ENCODE peak calls at places on chromosomes 2 and 18, in seven cellular contexts. H is small intestine; O is suprapubic skin; Q is ovary; Z is CD4-positive, alpha-beta memory T cell; W is heart left ventricle; R is psoas muscle. N is an unnamed sample. For H3K9me3, the result is how much of the 10 kb centered on the place peaks cover.

GRCh38 chr2:207397917-207398655 is 131.7 kb upstream of the CREB1 start:
- DNase-seq in Q (no peak), R (no peak), H (no peak), O (no peak), Z (no peak), W (no peak), N (no peak)

GRCh38 chr2:75548036-75548573 is 12.6 kb downstream of the EVA1A start:
- DNase-seq in Q (no peak), R (no peak), O (no peak), Z (no peak), W (no peak), H (no peak), N (no peak)

GRCh38 chr2:231425811-231426703 is 30.5 kb downstream of the B3GNT7 start:
- DNase-seq in Q (no peak), Z (peak), H (peak), O (no peak), W (no peak), R (no peak), N (no peak)

GRCh38 chr2:7037340-7038333 is 120.4 kb downstream of the RNF144A start:
- DNase-seq in W (peak), Q (no peak), H (peak), O (no peak), Z (no peak), R (peak), N (peak)

GRCh38 chr2:14306268-14306950 is 326.1 kb upstream of the LRATD1 start:
- DNase-seq in O (no peak), H (no peak), R (no peak), W (no peak), Z (no peak), Q (no peak), N (no peak)

GRCh38 chr2:127373362-127374083 is 14.3 kb downstream of the MAP3K2 start:
- DNase-seq in Q (no peak), R (no peak), O (no peak), W (no peak), H (peak), Z (no peak), N (no peak)

GRCh38 chr2:58186501-58186900 is 54.6 kb downstream of the FANCL start:
- DNase-seq in W (no peak), H (no peak), Q (no peak), R (no peak), Z (no peak), O (no peak), N (no peak)

GRCh38 chr18:34158881-34159690 is 65.6 kb downstream of the NOL4 start:
- DNase-seq in W (peak), Q (peak), Z (no peak), H (peak), R (peak), O (peak), N (peak)

GRCh38 chr2:25330273-25330672 is 11.5 kb downstream of the DNMT3A start:
- DNase-seq in O (no peak), W (no peak), Q (no peak), R (no peak), Z (no peak), H (no peak), N (no peak)

GRCh38 chr2:47003641-47004427 is 88.2 kb upstream of the MCFD2 start:
- DNase-seq in R (no peak), Z (no peak), H (no peak), O (no peak), Q (no peak), W (no peak), N (no peak)

GRCh38 chr18:48149020-48149685 is 218.7 kb upstream of the SMAD2 start:
- DNase-seq in O (no peak), H (no peak), Q (peak), W (no peak), R (no peak), Z (no peak), N (no peak)

GRCh38 chr18:62634471-62634870 is 80.9 kb upstream of the PHLPP1 start:
- DNase-seq in O (no peak), Q (no peak), Z (no peak), H (no peak), W (no peak), R (no peak), N (no peak)

GRCh38 chr2:121472465-121472993 is 58.2 kb upstream of the RNU4ATAC start:
- DNase-seq in R (no peak), W (no peak), O (no peak), Q (no peak), Z (no peak), H (no peak), N (no peak)

GRCh38 chr2:63639344-63639743 is 50.6 kb downstream of the MDH1 start:
- DNase-seq in Z (no peak), O (no peak), H (no peak), R (no peak), W (no peak), Q (no peak), N (no peak)

GRCh38 chr2:238848941-238849853 is 1.3 kb downstream of the TWIST2 start:
- DNase-seq in R (no peak), Q (peak), O (no peak), Z (no peak), H (no peak), W (no peak), N (no peak)

GRCh38 chr2:183665976-183666375 is 541.7 kb downstream of the NUP35 start:
- DNase-seq in Q (no peak), W (no peak), H (no peak), R (no peak), O (no peak), Z (no peak), N (no peak)

GRCh38 chr2:241048149-241048948 is 49.9 kb downstream of the SNED1 start:
- DNase-seq in H (no peak), Z (no peak), R (no peak), O (no peak), W (no peak), Q (no peak), N (no peak)

GRCh38 chr2:67241453-67241852 is 155.7 kb upstream of the ETAA1 start:
- DNase-seq in H (no peak), R (no peak), W (no peak), O (no peak), Z (no peak), Q (no peak), N (no peak)

GRCh38 chr2:98643496-98644100 is 35.2 kb downstream of the UNC50 start:
- DNase-seq in Q (no peak), H (no peak), R (no peak), O (no peak), Z (no peak), W (no peak), N (no peak)

GRCh38 chr18:79861687-79862086 is 63.9 kb downstream of the KCNG2 start:
- DNase-seq in O (no peak), R (no peak), H (no peak), Q (no peak), Z (no peak), W (no peak), N (no peak)

GRCh38 chr2:127128508-127128907 is 21.6 kb upstream of the BIN1 start:
- DNase-seq in Z (no peak), Q (no peak), W (no peak), H (peak), O (no peak), R (no peak), N (peak)

GRCh38 chr18:8031496-8031895 is 464.4 kb downstream of the PTPRM start:
- DNase-seq in W (no peak), Z (no peak), R (no peak), H (no peak), O (no peak), Q (no peak), N (no peak)

GRCh38 chr2:65729246-65729645 is 296.8 kb upstream of the SPRED2 start:
- DNase-seq in Z (no peak), H (no peak), O (no peak), R (no peak), Q (no peak), W (no peak), N (no peak)

GRCh38 chr2:36662638-36663037 is 33.9 kb upstream of the VIT start:
- DNase-seq in Q (no peak), O (no peak), W (no peak), Z (no peak), H (no peak), R (no peak), N (no peak)

GRCh38 chr2:217981084-217981730 is 21.6 kb downstream of the TNS1 start:
- DNase-seq in H (no peak), O (peak), R (no peak), Q (no peak), W (no peak), Z (no peak), N (peak)

GRCh38 chr2:232473467-232473890 is 14.2 kb downstream of the ECEL1 start:
- DNase-seq in O (no peak), H (peak), R (no peak), W (no peak), Z (no peak), Q (no peak), N (no peak)

GRCh38 chr2:239111401-239112100 is 263.7 kb downstream of the TWIST2 start:
- DNase-seq in O (no peak), Z (no peak), W (no peak), H (no peak), Q (no peak), R (no peak), N (no peak)

GRCh38 chr18:6589979-6590725 is 139.4 kb upstream of the ARHGAP28 start:
- DNase-seq in Z (no peak), R (no peak), W (no peak), H (no peak), Q (peak), O (no peak), N (no peak)

GRCh38 chr2:22999951-23000350 is 385.0 kb upstream of the KLHL29 start:
- DNase-seq in Q (no peak), W (no peak), H (no peak), Z (no peak), O (no peak), R (no peak), N (no peak)

GRCh38 chr2:227335713-227336112 is 10.7 kb downstream of the MFF start:
- DNase-seq in O (no peak), H (no peak), W (no peak), Q (no peak), R (no peak), Z (no peak), N (no peak)

GRCh38 chr2:24359129-24359528 is 1.2 kb downstream of the ITSN2 start:
- DNase-seq in W (no peak), Z (no peak), H (no peak), R (no peak), O (no peak), Q (no peak), N (no peak)

GRCh38 chr18:31049189-31049588 is 6.6 kb upstream of the DSC3 start:
- DNase-seq in H (peak), R (no peak), W (no peak), Z (no peak), Q (no peak), O (no peak), N (no peak)

GRCh38 chr18:48727685-48728084 is 188.9 kb downstream of the CTIF start:
- DNase-seq in W (no peak), R (no peak), Q (no peak), H (no peak), O (no peak), Z (no peak), N (no peak)

GRCh38 chr2:197576631-197577030 is 60.8 kb downstream of the MOB4 start:
- DNase-seq in Q (no peak), R (peak), Z (no peak), W (no peak), H (no peak), O (no peak), N (no peak)

GRCh38 chr2:240138275-240138984 is 2.0 kb downstream of the OTOS start:
- DNase-seq in R (no peak), Z (no peak), O (peak), H (no peak), Q (no peak), W (no peak), N (peak)

GRCh38 chr2:129724021-129724757 is 255.3 kb upstream of the RAB6C start:
- DNase-seq in Z (no peak), O (peak), R (no peak), Q (no peak), H (no peak), W (no peak), N (no peak)

GRCh38 chr2:53632714-53633113 is 134.9 kb upstream of the CHAC2 start:
- DNase-seq in R (no peak), Q (no peak), W (no peak), H (no peak), Z (no peak), O (no peak), N (no peak)

GRCh38 chr2:68248361-68248760 is 4.0 kb downstream of the PPP3R1 start:
- DNase-seq in H (peak), R (no peak), Q (no peak), W (no peak), Z (no peak), O (no peak), N (no peak)
- H3K27ac ChIP-seq in H (no peak), R (peak), Q (no peak), W (no peak), Z (no peak), O (no peak), N (no peak)

DNA sequence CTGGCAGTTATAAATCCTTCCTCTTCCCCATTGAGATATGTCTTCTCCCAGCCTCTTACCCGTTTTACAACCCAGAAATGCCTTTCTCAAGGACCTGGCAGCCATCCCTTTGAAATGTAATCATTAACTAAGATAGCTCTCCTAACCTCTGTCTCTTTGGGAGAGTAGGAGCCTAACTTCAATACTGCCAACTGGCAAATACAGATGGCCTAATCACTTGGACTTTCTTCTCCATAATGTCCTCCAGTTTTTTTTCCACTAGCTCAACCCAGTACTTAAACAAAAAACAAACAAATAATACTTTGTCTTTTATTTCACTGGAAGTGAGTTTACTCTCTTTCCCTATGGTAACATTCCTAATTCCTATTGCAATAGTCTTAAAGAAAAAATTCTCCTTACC is 1391.1 kb downstream of the SUCLG1 start:
- DNase-seq in R (no peak), H (peak), W (no peak), O (no peak), Z (no peak), Q (no peak), N (no peak)
- H3K9me3 ChIP-seq in R (under half), H (under half), W (under half), O (under half), Z (under half), Q (under half), N (under half)

GRCh38 chr2:225512469-225512868 is 113.0 kb downstream of the NYAP2 start:
- DNase-seq in W (no peak), Z (no peak), Q (no peak), R (no peak), O (no peak), H (no peak), N (no peak)
- H3K27ac ChIP-seq in W (no peak), Z (no peak), Q (no peak), R (no peak), O (no peak), H (no peak), N (no peak)

DNA sequence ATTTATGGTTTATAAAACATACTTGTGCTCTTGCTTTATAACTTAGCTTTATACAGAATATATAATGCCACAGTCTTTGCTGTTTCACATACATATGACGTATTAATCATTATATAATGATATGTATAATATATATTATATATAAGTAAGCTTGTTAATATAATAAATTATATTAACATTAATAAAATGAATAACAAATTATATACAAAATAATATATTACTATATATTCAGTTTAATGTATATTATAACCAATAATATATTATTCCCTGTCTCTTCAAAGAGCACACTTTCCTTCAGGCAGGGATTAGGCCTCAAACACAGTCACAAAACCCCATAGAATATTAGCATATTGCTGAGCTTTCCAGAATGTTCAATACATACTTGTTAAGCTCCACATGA is 427.6 kb downstream of the NCKAP5 start:
- DNase-seq in H (no peak), Q (no peak), Z (no peak), O (no peak), W (no peak), R (no peak), N (no peak)
- H3K9me3 ChIP-seq in H (under half), Q (under half), Z (under half), O (under half), W (under half), R (under half), N (under half)

GRCh38 chr2:202965810-202966454 is 48.7 kb upstream of the NBEAL1 start:
- DNase-seq in O (no peak), Q (no peak), W (no peak), H (no peak), Z (no peak), R (no peak), N (no peak)
- H3K27ac ChIP-seq in O (no peak), Q (no peak), W (no peak), H (no peak), Z (no peak), R (no peak), N (no peak)

GRCh38 chr2:30934071-30934470 is 126.8 kb upstream of the CAPN13 start:
- DNase-seq in W (no peak), Q (no peak), H (no peak), R (no peak), O (no peak), Z (no peak), N (no peak)

GRCh38 chr2:30938196-30938595 is 130.9 kb upstream of the CAPN13 start:
- DNase-seq in O (no peak), Z (no peak), R (no peak), H (no peak), W (no peak), Q (no peak), N (no peak)

GRCh38 chr2:30935795-30936194 is 128.5 kb upstream of the CAPN13 start:
- DNase-seq in Q (no peak), R (no peak), Z (no peak), W (no peak), O (no peak), H (no peak), N (no peak)

GRCh38 chr2:30939354-30939753 is 132.1 kb upstream of the CAPN13 start:
- DNase-seq in W (no peak), H (no peak), Z (no peak), R (no peak), Q (no peak), O (no peak), N (no peak)

GRCh38 chr2:30936924-30937323 is 129.7 kb upstream of the CAPN13 start:
- DNase-seq in O (no peak), Q (no peak), R (no peak), W (no peak), Z (no peak), H (no peak), N (no peak)
- H3K9me3 ChIP-seq in O (under half), Q (under half), R (under half), W (under half), Z (under half), H (under half), N (under half)

GRCh38 chr2:219689676-219690628 is 62.5 kb downstream of the SLC4A3 start:
- DNase-seq in R (no peak), H (peak), Q (peak), W (peak), Z (peak), O (no peak), N (no peak)
- H3K27ac ChIP-seq in R (no peak), H (no peak), Q (no peak), W (no peak), Z (no peak), O (no peak), N (no peak)

GRCh38 chr2:194382221-194382620 is 1274.8 kb upstream of the SLC39A10 start:
- DNase-seq in R (no peak), Q (no peak), H (no peak), W (no peak), Z (no peak), O (no peak), N (no peak)

GRCh38 chr2:194385376-194385775 is 1271.7 kb upstream of the SLC39A10 start:
- DNase-seq in Z (no peak), R (no peak), W (no peak), Q (no peak), H (no peak), O (no peak), N (no peak)

GRCh38 chr2:194380011-194380410 is 1277.0 kb upstream of the SLC39A10 start:
- DNase-seq in H (no peak), Q (no peak), R (no peak), W (no peak), O (no peak), Z (no peak), N (no peak)

DNA sequence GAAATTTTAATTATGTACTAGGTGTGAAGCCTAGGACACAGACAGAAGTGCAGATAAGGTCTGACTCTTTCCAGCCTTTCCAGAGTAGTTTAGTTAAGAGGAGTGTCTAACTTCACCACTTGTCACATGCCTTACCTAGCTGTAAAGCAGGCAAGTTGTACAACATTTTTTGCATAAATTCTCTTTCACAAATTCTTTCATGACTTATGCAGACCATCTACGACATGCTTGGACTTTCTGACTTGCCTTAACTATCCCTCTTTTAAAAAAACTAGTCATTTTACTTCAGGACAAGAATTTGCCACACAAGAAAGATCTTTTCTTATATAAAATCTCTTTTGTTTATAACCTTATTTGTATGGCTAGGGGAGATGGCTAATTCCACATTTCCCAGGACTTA is 1273.6 kb upstream of the SLC39A10 start:
- DNase-seq in W (no peak), H (no peak), R (no peak), Z (no peak), O (no peak), Q (no peak), N (no peak)
- H3K9me3 ChIP-seq in W (under half), H (under half), R (under half), Z (under half), O (under half), Q (under half), N (under half)